ENCODE peak calls at places on chromosome 4, in nine cellular contexts. Q, N, I, L, R, A, M, Y and P are unnamed samples.

GRCh38 chr4:25075129-25075528 is 44.4 kb upstream of the LGI2 start:
- DNase-seq in Q (no peak), N (no peak), I (no peak), L (no peak), R (no peak), A (no peak), M (no peak), Y (no peak), P (no peak)

GRCh38 chr4:22268350-22269025 is 247.4 kb downstream of the ADGRA3 start:
- DNase-seq in Q (no peak), N (no peak), I (no peak), L (no peak), R (no peak), A (no peak), M (no peak), Y (no peak), P (no peak)

GRCh38 chr4:184280591-184281071 is 63.0 kb upstream of the ENPP6 start:
- DNase-seq in Q (no peak), N (no peak), I (no peak), L (no peak), R (no peak), A (no peak), M (peak), Y (no peak), P (no peak)

GRCh38 chr4:39178706-39179105 is 3.6 kb upstream of the WDR19 start:
- DNase-seq in Q (no peak), N (no peak), I (no peak), L (no peak), R (no peak), A (no peak), M (no peak), Y (no peak), P (no peak)

GRCh38 chr4:6500481-6501135 is 28.2 kb upstream of the PPP2R2C start:
- DNase-seq in Q (no peak), N (no peak), I (no peak), L (no peak), R (no peak), A (no peak), M (no peak), Y (no peak), P (no peak)

GRCh38 chr4:126071346-126072333 is 756.9 kb downstream of the FAT4 start:
- DNase-seq in Q (no peak), N (peak), I (no peak), L (peak), R (no peak), A (peak), M (no peak), Y (no peak), P (no peak)

GRCh38 chr4:182848685-182849084 is 68.5 kb downstream of the DCTD start:
- DNase-seq in Q (no peak), N (no peak), I (no peak), L (no peak), R (no peak), A (no peak), M (no peak), Y (no peak), P (no peak)

GRCh38 chr4:111979921-111980320 is 165.3 kb upstream of the FAM241A start:
- DNase-seq in Q (no peak), N (no peak), I (no peak), L (no peak), R (no peak), A (no peak), M (no peak), Y (no peak), P (no peak)

GRCh38 chr4:95428216-95429085 is 120.3 kb downstream of the UNC5C start:
- DNase-seq in Q (no peak), N (no peak), I (no peak), L (no peak), R (no peak), A (no peak), M (no peak), Y (no peak), P (no peak)

GRCh38 chr4:1183985-1184773 is 11.8 kb upstream of the SPON2 start:
- DNase-seq in Q (no peak), N (no peak), I (peak), L (no peak), R (no peak), A (no peak), M (no peak), Y (peak), P (no peak)

GRCh38 chr4:119038465-119038864 is 97.2 kb upstream of the MYOZ2 start:
- DNase-seq in Q (no peak), N (no peak), I (no peak), L (no peak), R (no peak), A (peak), M (no peak), Y (no peak), P (no peak)

GRCh38 chr4:14000091-14000814 is 372.7 kb upstream of the BOD1L1 start:
- DNase-seq in Q (no peak), N (peak), I (no peak), L (no peak), R (no peak), A (no peak), M (no peak), Y (no peak), P (no peak)

GRCh38 chr4:88456757-88457306 is at the start of gene HERC5:
- DNase-seq in Q (peak), N (peak), I (peak), L (peak), R (peak), A (peak), M (peak), Y (peak), P (peak)

GRCh38 chr4:185249105-185249504 is 39.7 kb downstream of the SNX25 start:
- DNase-seq in Q (no peak), N (no peak), I (no peak), L (no peak), R (no peak), A (no peak), M (no peak), Y (no peak), P (no peak)

GRCh38 chr4:112766422-112766821 is 129.5 kb downstream of the LARP7 start:
- DNase-seq in Q (no peak), N (no peak), I (no peak), L (no peak), R (no peak), A (peak), M (no peak), Y (no peak), P (no peak)

GRCh38 chr4:15466596-15466995 is 3.1 kb upstream of the CC2D2A start:
- DNase-seq in Q (no peak), N (no peak), I (no peak), L (no peak), R (no peak), A (no peak), M (no peak), Y (no peak), P (no peak)

GRCh38 chr4:4502694-4503311 is 39.0 kb downstream of the STX18 start:
- DNase-seq in Q (no peak), N (no peak), I (no peak), L (no peak), R (peak), A (peak), M (peak), Y (no peak), P (peak)

GRCh38 chr4:186472948-186473347 is 82.4 kb downstream of the MTNR1A start:
- DNase-seq in Q (no peak), N (no peak), I (no peak), L (no peak), R (no peak), A (peak), M (no peak), Y (no peak), P (no peak)

GRCh38 chr4:72055566-72055965 is 23.8 kb downstream of the NPFFR2 start:
- DNase-seq in Q (no peak), N (no peak), I (no peak), L (no peak), R (no peak), A (no peak), M (no peak), Y (no peak), P (no peak)

GRCh38 chr4:132276989-132277388 is 872.1 kb upstream of the PCDH10 start:
- DNase-seq in Q (no peak), N (no peak), I (no peak), L (no peak), R (no peak), A (no peak), M (no peak), Y (no peak), P (no peak)

GRCh38 chr4:79088991-79089705 is 149.9 kb upstream of the PAQR3 start:
- DNase-seq in Q (no peak), N (no peak), I (no peak), L (no peak), R (no peak), A (no peak), M (no peak), Y (no peak), P (no peak)

GRCh38 chr4:51925307-51925706 is 82.4 kb downstream of the DCUN1D4 start:
- DNase-seq in Q (no peak), N (no peak), I (no peak), L (no peak), R (no peak), A (no peak), M (no peak), Y (no peak), P (no peak)

GRCh38 chr4:24884925-24885324 is 27.9 kb downstream of the CCDC149 start:
- DNase-seq in Q (no peak), N (no peak), I (no peak), L (no peak), R (no peak), A (no peak), M (no peak), Y (no peak), P (no peak)

GRCh38 chr4:6044276-6044675 is 26.0 kb upstream of the C4orf50 start:
- DNase-seq in Q (no peak), N (no peak), I (no peak), L (no peak), R (no peak), A (no peak), M (no peak), Y (no peak), P (no peak)

GRCh38 chr4:74751856-74752255 is 42.5 kb downstream of the BTC start:
- DNase-seq in Q (no peak), N (no peak), I (no peak), L (no peak), R (no peak), A (no peak), M (no peak), Y (no peak), P (no peak)

GRCh38 chr4:166481014-166481507 is 608.0 kb downstream of the TLL1 start:
- DNase-seq in Q (no peak), N (no peak), I (no peak), L (no peak), R (no peak), A (no peak), M (no peak), Y (no peak), P (no peak)

GRCh38 chr4:73053974-73054480 is 15.5 kb downstream of the COX18 start:
- DNase-seq in Q (no peak), N (no peak), I (no peak), L (no peak), R (no peak), A (peak), M (no peak), Y (no peak), P (no peak)